ENCODE peak calls at places on chromosomes 12 and 14, in five cellular contexts. L is H54, F is gastrocnemius medialis, E is prostate gland, R is lower leg skin. T is an unnamed sample.

GRCh38 chr14:94771906-94772468 is 2.1 kb upstream of the GSC start:
- DNase-seq in F (no peak), E (no peak), L (no peak), R (no peak), T (no peak)

GRCh38 chr14:94581127-94581999 is at the start of gene SERPINA5:
- DNase-seq in F (peak), L (peak), E (no peak), R (peak), T (no peak)

GRCh38 chr12:97784904-97785303 is 322.3 kb downstream of the RMST start:
- DNase-seq in R (no peak), E (no peak), L (no peak), F (no peak), T (no peak)

GRCh38 chr12:51852404-51853137 is 4.1 kb upstream of the FIGNL2 start:
- DNase-seq in F (no peak), R (no peak), L (no peak), E (no peak), T (no peak)

GRCh38 chr12:583251-583869 is 79.9 kb downstream of the NINJ2 start:
- DNase-seq in L (no peak), R (peak), F (peak), E (no peak), T (no peak)

GRCh38 chr12:49201595-49202295 is 12.9 kb upstream of the TUBA1A start:
- DNase-seq in F (no peak), R (peak), L (no peak), E (no peak), T (no peak)

GRCh38 chr14:92510972-92511371 is 2.6 kb upstream of the RIN3 start:
- DNase-seq in F (no peak), E (no peak), R (no peak), L (no peak), T (peak)

GRCh38 chr12:45688188-45688587 is 41.3 kb upstream of the ARID2 start:
- DNase-seq in R (no peak), F (no peak), E (no peak), L (no peak), T (no peak)

GRCh38 chr12:53235742-53236442 is 3.9 kb upstream of the RARG start:
- DNase-seq in R (no peak), L (no peak), E (no peak), F (no peak), T (no peak)

GRCh38 chr12:71840226-71840847 is 778 bp downstream of the TBC1D15 start:
- DNase-seq in R (no peak), E (no peak), F (no peak), L (no peak), T (peak)

GRCh38 chr14:22977684-22978486 is 4.5 kb downstream of the AJUBA start:
- DNase-seq in F (no peak), E (peak), L (peak), R (peak), T (no peak)

GRCh38 chr12:101277443-101277842 is 2.5 kb upstream of the UTP20 start:
- DNase-seq in L (no peak), R (no peak), F (no peak), E (no peak), T (no peak)

GRCh38 chr14:34450542-34450915 is 11.5 kb downstream of the SPTSSA start:
- DNase-seq in R (no peak), F (no peak), E (no peak), L (no peak), T (no peak)

GRCh38 chr14:34935552-34935951 is 47.2 kb upstream of the SRP54 start:
- DNase-seq in L (no peak), R (no peak), E (no peak), F (no peak), T (no peak)

GRCh38 chr14:62234849-62235248 is 472.6 kb downstream of the SNAPC1 start:
- DNase-seq in L (no peak), R (no peak), E (no peak), F (no peak), T (no peak)

GRCh38 chr12:76240281-76240680 is 107.9 kb downstream of the BBS10 start:
- DNase-seq in R (no peak), F (no peak), E (no peak), L (no peak), T (no peak)

DNA sequence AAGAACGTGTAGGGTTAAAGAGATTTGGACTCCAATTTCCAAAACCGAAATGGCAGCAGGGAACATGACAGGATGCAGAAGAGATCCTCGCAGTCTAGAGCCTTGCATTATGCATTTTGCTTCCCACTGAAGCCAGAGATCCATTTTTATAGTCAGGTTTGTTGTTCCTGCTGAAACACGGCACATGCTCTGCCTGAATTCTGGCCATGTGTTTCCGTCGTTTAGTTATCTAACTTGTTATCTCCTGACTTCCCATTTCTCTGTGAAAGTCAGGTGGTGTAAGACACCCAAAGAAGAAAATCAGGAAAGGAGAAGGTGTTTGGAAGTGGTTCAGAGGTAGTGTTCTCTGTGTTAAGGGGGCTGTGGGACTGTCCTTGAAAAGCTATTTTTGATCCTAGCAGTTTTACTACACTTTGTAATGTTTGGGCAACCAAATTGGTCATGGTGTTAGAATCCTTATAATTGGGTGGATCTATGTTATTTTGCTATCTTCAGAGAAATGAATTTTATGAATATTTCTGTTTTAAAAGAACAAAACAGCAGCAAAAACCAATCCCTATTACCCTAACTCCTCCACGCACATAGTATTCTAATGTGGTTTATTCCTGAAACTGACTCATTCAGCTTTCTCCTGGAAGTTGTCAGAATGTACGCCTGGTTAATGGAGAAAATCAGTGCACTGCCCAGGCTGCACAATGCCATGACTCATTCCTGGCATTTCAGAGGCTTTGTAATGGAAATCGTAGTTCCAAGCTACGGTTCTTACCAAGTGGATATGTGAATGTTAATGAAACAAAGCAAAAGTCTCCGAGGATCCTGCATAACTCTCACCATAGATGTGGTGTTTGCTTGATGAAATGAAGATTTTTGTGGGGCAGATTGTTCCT is 110.1 kb downstream of the SAMD4A start:
- DNase-seq in F (no peak), E (no peak), L (peak), R (peak), T (peak)
- TF ChIP-seq POLR2A in F (no peak), E (peak), L (no peak), R (no peak), T (no peak)

DNA sequence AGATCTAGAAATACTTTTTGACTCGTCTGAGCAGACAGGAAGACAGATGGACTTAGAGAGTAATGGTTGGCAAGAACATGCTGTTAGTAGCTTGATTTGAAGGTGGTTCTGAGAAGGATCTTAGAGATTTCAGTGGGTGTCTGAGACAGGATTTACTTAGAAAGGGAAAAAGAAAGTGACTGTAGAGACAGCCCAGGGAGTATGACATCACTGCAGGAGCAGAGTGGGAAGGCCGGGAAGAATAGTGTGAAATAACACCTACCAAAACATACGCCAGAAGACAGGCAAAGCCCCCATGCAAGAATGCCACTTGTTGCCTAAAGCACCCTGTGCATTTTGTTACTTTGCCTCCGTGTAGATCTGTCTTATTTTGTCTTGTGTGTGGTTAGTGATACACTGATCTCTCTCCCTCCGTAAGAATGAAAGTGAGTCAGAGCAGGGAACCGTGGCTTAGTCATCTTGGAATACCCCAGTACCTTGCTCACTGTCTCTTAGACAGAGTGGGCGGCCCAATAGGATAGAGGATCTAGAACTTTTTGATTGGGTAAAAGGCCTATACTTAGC is 161.3 kb upstream of the IFNG-AS1 start:
- DNase-seq in L (peak), F (peak), E (no peak), R (no peak), T (peak)
- TF ChIP-seq POLR2A in L (no peak), F (no peak), E (no peak), R (no peak), T (no peak)

GRCh38 chr12:112979281-112979680 is 962 bp downstream of the OAS2 start:
- DNase-seq in E (peak), L (no peak), R (no peak), F (no peak), T (no peak)
- TF ChIP-seq POLR2A in E (no peak), L (no peak), R (no peak), F (no peak), T (no peak)

GRCh38 chr12:5047729-5048128 is 4.0 kb downstream of the KCNA5 start:
- DNase-seq in E (no peak), L (no peak), F (no peak), R (no peak), T (no peak)

GRCh38 chr12:5044420-5045295 is 979 bp downstream of the KCNA5 start:
- DNase-seq in L (no peak), R (no peak), F (no peak), E (no peak), T (no peak)

GRCh38 chr12:5047094-5047493 is 3.4 kb downstream of the KCNA5 start:
- DNase-seq in R (no peak), E (no peak), F (no peak), L (no peak), T (no peak)

GRCh38 chr12:5040368-5040767 is 3.3 kb upstream of the KCNA5 start:
- DNase-seq in F (no peak), L (no peak), R (no peak), E (no peak), T (no peak)

GRCh38 chr12:5043589-5044419 is at the start of gene KCNA5:
- DNase-seq in F (no peak), L (no peak), E (no peak), R (no peak), T (no peak)
- TF ChIP-seq POLR2A in F (no peak), L (no peak), E (no peak), R (no peak), T (no peak)

DNA sequence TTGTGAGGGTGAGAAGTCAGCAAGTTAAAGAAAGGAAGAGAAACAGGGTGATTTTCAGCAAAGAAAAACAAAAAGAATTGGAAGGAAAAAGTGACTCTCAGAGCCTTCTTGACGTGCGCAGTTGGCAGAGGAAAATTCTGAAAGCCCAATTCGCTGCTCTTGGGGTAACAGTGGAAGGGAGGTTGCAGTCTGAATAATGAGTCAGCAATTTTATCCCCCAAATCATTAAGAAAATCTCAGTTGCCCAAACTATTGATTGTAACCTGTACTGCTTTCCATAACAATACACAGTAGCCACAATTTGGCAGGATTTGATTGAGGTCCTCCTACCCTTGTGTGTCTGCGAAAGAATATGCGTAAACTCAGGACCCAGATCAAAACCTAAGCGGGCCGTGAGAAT is 309.1 kb downstream of the EMP1 start:
- DNase-seq in L (no peak), E (no peak), R (no peak), F (no peak), T (no peak)
- TF ChIP-seq POLR2A in L (no peak), E (no peak), R (no peak), F (no peak), T (no peak)

GRCh38 chr14:60981626-60982455 is 796 bp downstream of the SLC38A6 start:
- DNase-seq in L (peak), E (no peak), F (no peak), R (no peak), T (no peak)
- TF ChIP-seq POLR2A in L (no peak), E (no peak), F (no peak), R (no peak), T (no peak)

GRCh38 chr12:6945613-6946012 is 1.8 kb downstream of the C12orf57 start:
- DNase-seq in R (no peak), E (no peak), L (no peak), F (no peak), T (no peak)

GRCh38 chr12:6946033-6946919 is 2.5 kb downstream of the C12orf57 start:
- DNase-seq in F (no peak), E (peak), L (no peak), R (peak), T (peak)

GRCh38 chr12:6946920-6947374 is 3.1 kb downstream of the C12orf57 start:
- DNase-seq in F (no peak), L (no peak), R (no peak), E (no peak), T (no peak)

GRCh38 chr12:6949063-6949594 is 2.0 kb upstream of the PTPN6 start:
- DNase-seq in E (no peak), L (no peak), F (no peak), R (no peak), T (no peak)

GRCh38 chr12:6947615-6948014 is 3.5 kb upstream of the PTPN6 start:
- DNase-seq in F (no peak), E (no peak), L (no peak), R (no peak), T (no peak)
- TF ChIP-seq POLR2A in F (no peak), E (no peak), L (no peak), R (no peak), T (no peak)

GRCh38 chr12:48197549-48197966 is 5.5 kb downstream of the OR10AD1 start:
- DNase-seq in E (no peak), R (no peak), F (no peak), L (no peak), T (peak)

GRCh38 chr12:48198985-48199384 is 4.1 kb downstream of the OR10AD1 start:
- DNase-seq in F (no peak), R (no peak), E (no peak), L (no peak), T (no peak)

GRCh38 chr12:48198619-48198973 is 4.5 kb downstream of the OR10AD1 start:
- DNase-seq in E (no peak), F (peak), R (peak), L (no peak), T (no peak)

GRCh38 chr12:48199784-48200198 is 3.3 kb downstream of the OR10AD1 start:
- DNase-seq in F (no peak), E (peak), L (no peak), R (no peak), T (no peak)

GRCh38 chr12:48197967-48198618 is 5.0 kb downstream of the OR10AD1 start:
- DNase-seq in L (no peak), R (peak), E (peak), F (peak), T (peak)
- TF ChIP-seq POLR2A in L (no peak), R (no peak), E (peak), F (peak), T (peak)

T was measured in HCT116.